ENCODE peak calls at places on chromosomes 7 and 10, in six cellular contexts. L is amniotic epithelial cell, K is breast epithelium, E is caudate nucleus, C is lower lobe of right lung, U is ELR. W is an unnamed sample.

GRCh38 chr10:132788180-132788830 is 2.4 kb upstream of the NKX6-2 start:
- DNase-seq in L (peak), K (no peak), E (no peak), C (no peak), U (peak), W (peak)

GRCh38 chr7:2558620-2559282 is at the start of gene IQCE:
- DNase-seq in K (peak), E (peak), L (peak), C (peak), U (peak), W (peak)

GRCh38 chr10:122504551-122504950 is 43.2 kb downstream of the HTRA1 start:
- DNase-seq in U (peak), E (peak), L (peak), C (peak), K (peak), W (peak)

GRCh38 chr10:4655406-4655805 is 170.6 kb upstream of the AKR1E2 start:
- DNase-seq in L (no peak), U (no peak), K (no peak), E (no peak), C (no peak), W (no peak)

GRCh38 chr10:128708182-128708581 is 582.0 kb upstream of the MKI67 start:
- DNase-seq in U (no peak), C (no peak), E (no peak), L (no peak), K (no peak), W (no peak)

GRCh38 chr7:127396184-127396583 is 3.7 kb upstream of the ZNF800 start:
- DNase-seq in U (peak), C (peak), L (peak), E (no peak), K (no peak), W (peak)

GRCh38 chr7:94632338-94633024 is 23.5 kb downstream of the SGCE start:
- DNase-seq in U (peak), E (no peak), L (peak), C (no peak), K (no peak), W (peak)

GRCh38 chr7:82235710-82236109 is 207.9 kb downstream of the CACNA2D1 start:
- DNase-seq in K (no peak), L (no peak), E (no peak), C (no peak), U (peak), W (peak)